ENCODE peak calls at places on chromosomes 12 and 14, in six cellular contexts. M is colonic mucosa; V is CD8-positive, alpha-beta T cell; D is A549; S is BJ; Y is fibroblast of pulmonary artery. J is an unnamed sample.

GRCh38 chr14:98665019-98665418 is 607.0 kb downstream of the BCL11B start:
- DNase-seq in V (no peak), M (no peak), S (no peak), D (no peak), Y (no peak), J (no peak)

GRCh38 chr12:90102957-90103652 is 394.5 kb upstream of the ATP2B1 start:
- DNase-seq in S (no peak), V (no peak), Y (peak; percentile 67), D (peak; percentile 18), M (peak; percentile 20), J (peak; percentile 77)

GRCh38 chr14:91834571-91834970 is 32.8 kb downstream of the TC2N start:
- DNase-seq in D (no peak), M (no peak), S (no peak), Y (no peak), V (no peak), J (no peak)

GRCh38 chr12:4784404-4785054 is 64.3 kb downstream of the GALNT8 start:
- DNase-seq in M (no peak), V (no peak), Y (no peak), D (no peak), S (no peak), J (no peak)

GRCh38 chr12:101455685-101456084 is 19.5 kb upstream of the SPIC start:
- DNase-seq in V (peak; percentile 53), S (no peak), Y (no peak), D (no peak), M (no peak), J (no peak)

GRCh38 chr14:21093769-21094681 is 4.4 kb downstream of the ZNF219 start:
- DNase-seq in M (peak; percentile 22), S (no peak), Y (no peak), V (no peak), D (no peak), J (no peak)

GRCh38 chr12:19130224-19131019 is 889 bp downstream of the PLEKHA5 start:
- DNase-seq in M (peak; percentile 58), V (peak; percentile 51), Y (no peak), D (peak; percentile 31), S (no peak), J (peak; percentile 28)

GRCh38 chr12:26724309-26724702 is 108.7 kb downstream of the ITPR2 start:
- DNase-seq in M (no peak), D (no peak), V (no peak), S (no peak), Y (no peak), J (no peak)

GRCh38 chr12:108350511-108350910 is 11.4 kb upstream of the CMKLR1 start:
- DNase-seq in Y (no peak), V (no peak), D (no peak), M (no peak), S (no peak), J (no peak)

GRCh38 chr12:132619301-132620112 is 931 bp downstream of the P2RX2 start:
- DNase-seq in D (no peak), Y (no peak), V (no peak), S (no peak), M (no peak), J (no peak)

GRCh38 chr12:3202734-3203446 is 125.7 kb downstream of the TSPAN9 start:
- DNase-seq in M (peak; percentile 65), Y (peak; percentile 39), V (peak; percentile 70), D (peak; percentile 84), S (no peak), J (peak; percentile 51)

GRCh38 chr14:100525615-100526014 is 61.6 kb downstream of the BEGAIN start:
- DNase-seq in Y (no peak), S (no peak), D (no peak), M (no peak), V (peak; percentile 35), J (no peak)

GRCh38 chr14:105448706-105449111 is 25.9 kb upstream of the CRIP2 start:
- DNase-seq in V (peak; percentile 77), S (no peak), Y (peak; percentile 64), M (peak; percentile 59), D (peak; percentile 87), J (peak; percentile 68)

GRCh38 chr14:31243860-31244259 is 36.3 kb upstream of the HECTD1 start:
- DNase-seq in S (no peak), D (no peak), M (peak; percentile 78), V (no peak), Y (no peak), J (no peak)

GRCh38 chr14:61229475-61229888 is 51.7 kb downstream of the TMEM30B start:
- DNase-seq in V (no peak), S (no peak), M (no peak), Y (no peak), D (no peak), J (no peak)

GRCh38 chr12:57010627-57011224 is 4.4 kb upstream of the ZBTB39 start:
- DNase-seq in V (no peak), M (no peak), S (no peak), D (no peak), Y (no peak), J (no peak)

GRCh38 chr14:75941030-75941429 is 40.8 kb downstream of the TGFB3 start:
- DNase-seq in S (no peak), Y (peak; percentile 3), D (no peak), V (no peak), M (no peak), J (no peak)

GRCh38 chr12:473863-474577 is 14.3 kb downstream of the B4GALNT3 start:
- DNase-seq in D (no peak), S (no peak), Y (no peak), M (no peak), V (peak; percentile 15), J (no peak)

GRCh38 chr12:124464830-124465229 is 102.6 kb downstream of the NCOR2 start:
- DNase-seq in Y (no peak), D (no peak), V (no peak), M (no peak), S (no peak), J (no peak)

GRCh38 chr12:3036901-3037600 is 40.1 kb upstream of the TSPAN9 start:
- DNase-seq in D (no peak), Y (no peak), S (no peak), V (no peak), M (no peak), J (no peak)

GRCh38 chr12:6927379-6927991 is at the start of gene ATN1:
- DNase-seq in Y (peak; percentile 88), V (peak; percentile 69), M (peak; percentile 79), D (peak; percentile 59), S (no peak), J (peak; percentile 82)

GRCh38 chr12:32211769-32212156 is 105.1 kb downstream of the BICD1 start:
- DNase-seq in M (no peak), D (no peak), S (no peak), Y (no peak), V (no peak), J (no peak)

GRCh38 chr12:19506497-19506896 is 67.2 kb downstream of the AEBP2 start:
- DNase-seq in M (no peak), Y (no peak), V (no peak), D (no peak), S (no peak), J (peak; percentile 57)

GRCh38 chr14:26963696-26964095 is 365.9 kb upstream of the NOVA1 start:
- DNase-seq in M (no peak), D (no peak), Y (peak; percentile 34), V (no peak), S (no peak), J (no peak)

GRCh38 chr14:44108601-44109000 is 398.5 kb downstream of the FSCB start:
- DNase-seq in V (no peak), S (no peak), Y (peak; percentile 8), D (no peak), M (no peak), J (no peak)

GRCh38 chr12:57755454-57756372 is 810 bp downstream of the MARCHF9 start:
- DNase-seq in S (no peak), Y (no peak), V (peak; percentile 65), M (peak; percentile 70), D (no peak), J (no peak)

GRCh38 chr14:31439554-31439953 is 17.8 kb downstream of the DTD2 start:
- DNase-seq in V (no peak), M (no peak), D (no peak), Y (no peak), S (no peak), J (no peak)

GRCh38 chr12:49693931-49694439 is 13.2 kb downstream of the FMNL3 start:
- DNase-seq in M (no peak), D (no peak), Y (no peak), S (no peak), V (no peak), J (no peak)

DNA sequence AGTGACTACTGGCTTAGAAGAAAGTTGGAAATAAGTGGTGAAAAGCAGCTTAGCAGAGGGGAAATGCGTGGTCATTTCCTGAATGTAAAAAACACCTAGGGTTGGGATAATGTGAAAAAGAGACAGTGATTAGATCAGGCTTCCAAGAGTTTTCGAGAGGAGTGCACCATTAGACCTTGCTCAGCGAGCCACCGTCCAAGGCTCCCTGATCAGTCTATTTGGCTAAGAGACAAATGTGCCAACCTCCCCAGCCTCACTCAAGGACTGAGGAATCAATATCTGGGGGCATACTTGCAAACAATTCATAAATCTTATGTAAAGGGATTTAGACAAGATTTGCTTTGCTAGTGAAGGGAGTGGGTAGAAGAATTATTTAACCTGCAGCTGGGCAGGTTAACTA is 594.5 kb downstream of the NRXN3 start:
- DNase-seq in V (no peak), M (no peak), Y (no peak), D (no peak), S (no peak), J (no peak)
- H3K4me3 ChIP-seq in V (no peak overlapping the region), M (no peak overlapping the region), Y (no peak overlapping the region), D (no peak overlapping the region), S (no peak overlapping the region), J (no peak overlapping the region)

GRCh38 chr14:70087380-70087697 is 101.4 kb downstream of the SLC8A3 start:
- DNase-seq in Y (no peak), D (no peak), S (no peak), M (no peak), V (no peak), J (no peak)
- TF ChIP-seq CTCF in Y (no peak), D (no peak), S (no peak), M (no peak), V (no peak), J (no peak)

GRCh38 chr12:122729583-122730214 is 945 bp downstream of the HCAR1 start:
- DNase-seq in S (no peak), M (no peak), D (no peak), Y (no peak), V (no peak), J (no peak)
- H3K4me3 ChIP-seq in S (no peak overlapping the region), M (no peak overlapping the region), D (no peak overlapping the region), Y (no peak overlapping the region), V (no peak overlapping the region), J (peak overlapping the region; percentile 56)

GRCh38 chr12:121921106-121921505 is 2.7 kb downstream of the CFAP251 start:
- DNase-seq in S (no peak), Y (no peak), D (no peak), V (no peak), M (no peak), J (no peak)

GRCh38 chr12:121918679-121919038 is 267 bp downstream of the CFAP251 start:
- DNase-seq in D (no peak), Y (no peak), M (no peak), S (no peak), V (no peak), J (no peak)

GRCh38 chr12:121915841-121916321 is 2.5 kb upstream of the CFAP251 start:
- DNase-seq in Y (peak; percentile 29), M (no peak), D (no peak), V (no peak), S (no peak), J (peak; percentile 61)

GRCh38 chr12:121917950-121918678 is at the start of gene CFAP251:
- DNase-seq in S (no peak), V (peak; percentile 97), M (peak; percentile 98), D (no peak), Y (peak; percentile 63), J (peak; percentile 68)

GRCh38 chr12:121916719-121917118 is 1.7 kb upstream of the CFAP251 start:
- DNase-seq in S (no peak), V (no peak), M (no peak), D (no peak), Y (peak; percentile 68), J (peak; percentile 78)
- TF ChIP-seq CTCF in S (peak; percentile 38), V (no peak), M (no peak), D (peak; percentile 29), Y (peak; percentile 50), J (peak; percentile 73)

GRCh38 chr12:70241845-70242244 is 1.4 kb upstream of the CNOT2 start:
- DNase-seq in M (no peak), V (no peak), D (no peak), Y (no peak), S (no peak), J (no peak)
- H3K4me3 ChIP-seq in M (peak overlapping the region; percentile 69), V (no peak overlapping the region), D (peak overlapping the region; percentile 71), Y (peak overlapping the region; percentile 88), S (peak overlapping the region; percentile 87), J (peak overlapping the region; percentile 89)

J was measured in choroid plexus epithelial cell.